ENCODE peak calls at places on chromosomes 3 and 15, in six cellular contexts. One of them, this sample, is unnamed.

GRCh38 chr15:74312445-74313007 is 54.9 kb downstream of the CYP11A1 start:
- DNase-seq in H1: no peak
- DNase-seq in effector memory CD4-positive, alpha-beta T cell: no peak
- DNase-seq in pancreas: no peak
- DNase-seq in endothelial cell of umbilical vein: no peak
- DNase-seq in uterus: no peak
- DNase-seq in this sample: no peak

GRCh38 chr3:143629726-143630125 is 218.5 kb downstream of the SLC9A9 start:
- DNase-seq in pancreas: no peak
- DNase-seq in uterus: no peak
- DNase-seq in effector memory CD4-positive, alpha-beta T cell: no peak
- DNase-seq in endothelial cell of umbilical vein: no peak
- DNase-seq in H1: no peak
- DNase-seq in this sample: no peak

GRCh38 chr3:18649666-18650363 is 224.7 kb upstream of the SATB1 start:
- DNase-seq in uterus: no peak
- DNase-seq in endothelial cell of umbilical vein: no peak
- DNase-seq in effector memory CD4-positive, alpha-beta T cell: no peak
- DNase-seq in H1: no peak
- DNase-seq in pancreas: no peak
- DNase-seq in this sample: no peak

GRCh38 chr3:99943931-99944761 is 126.5 kb downstream of the CMSS1 start:
- DNase-seq in effector memory CD4-positive, alpha-beta T cell: no peak
- DNase-seq in endothelial cell of umbilical vein: no peak
- DNase-seq in uterus: peak; percentile 34
- DNase-seq in H1: no peak
- DNase-seq in pancreas: no peak
- DNase-seq in this sample: peak; percentile 57

GRCh38 chr3:24242012-24242698 is 252.5 kb downstream of the THRB start:
- DNase-seq in effector memory CD4-positive, alpha-beta T cell: no peak
- DNase-seq in uterus: no peak
- DNase-seq in endothelial cell of umbilical vein: peak; percentile 97
- DNase-seq in pancreas: no peak
- DNase-seq in H1: no peak
- DNase-seq in this sample: peak; percentile 77

GRCh38 chr3:184236636-184237035 is 7.3 kb downstream of the VWA5B2 start:
- DNase-seq in effector memory CD4-positive, alpha-beta T cell: no peak
- DNase-seq in H1: no peak
- DNase-seq in pancreas: no peak
- DNase-seq in endothelial cell of umbilical vein: no peak
- DNase-seq in uterus: no peak
- DNase-seq in this sample: no peak

GRCh38 chr15:51842852-51843737 is 13.6 kb downstream of the TMOD3 start:
- DNase-seq in effector memory CD4-positive, alpha-beta T cell: no peak
- DNase-seq in H1: no peak
- DNase-seq in endothelial cell of umbilical vein: peak; percentile 37
- DNase-seq in pancreas: no peak
- DNase-seq in uterus: no peak
- DNase-seq in this sample: peak; percentile 54

GRCh38 chr3:118485693-118486092 is 549.0 kb downstream of the IGSF11 start:
- DNase-seq in pancreas: no peak
- DNase-seq in H1: no peak
- DNase-seq in uterus: no peak
- DNase-seq in effector memory CD4-positive, alpha-beta T cell: no peak
- DNase-seq in endothelial cell of umbilical vein: no peak
- DNase-seq in this sample: no peak

GRCh38 chr15:74955017-74955416 is 1.6 kb downstream of the RPP25 start:
- DNase-seq in effector memory CD4-positive, alpha-beta T cell: no peak
- DNase-seq in pancreas: no peak
- DNase-seq in uterus: no peak
- DNase-seq in endothelial cell of umbilical vein: no peak
- DNase-seq in H1: no peak
- DNase-seq in this sample: no peak

GRCh38 chr15:40242216-40242599 is 3.3 kb downstream of the PAK6 start:
- DNase-seq in endothelial cell of umbilical vein: no peak
- DNase-seq in uterus: no peak
- DNase-seq in pancreas: no peak
- DNase-seq in H1: no peak
- DNase-seq in effector memory CD4-positive, alpha-beta T cell: no peak
- DNase-seq in this sample: no peak

GRCh38 chr3:125098929-125099328 is 43.1 kb upstream of the HEG1 start:
- DNase-seq in H1: no peak
- DNase-seq in effector memory CD4-positive, alpha-beta T cell: no peak
- DNase-seq in pancreas: no peak
- DNase-seq in endothelial cell of umbilical vein: no peak
- DNase-seq in uterus: no peak
- DNase-seq in this sample: peak; percentile 51

GRCh38 chr3:57977755-57978715 is 30.2 kb upstream of the FLNB start:
- DNase-seq in pancreas: no peak
- DNase-seq in H1: no peak
- DNase-seq in effector memory CD4-positive, alpha-beta T cell: no peak
- DNase-seq in uterus: no peak
- DNase-seq in endothelial cell of umbilical vein: no peak
- DNase-seq in this sample: no peak

GRCh38 chr3:160448845-160449659 is 534 bp downstream of the TRIM59 start:
- DNase-seq in H1: no peak
- DNase-seq in effector memory CD4-positive, alpha-beta T cell: no peak
- DNase-seq in endothelial cell of umbilical vein: no peak
- DNase-seq in pancreas: peak; percentile 72
- DNase-seq in uterus: no peak
- DNase-seq in this sample: no peak

GRCh38 chr3:179546814-179547241 is 15.9 kb upstream of the ACTL6A start:
- DNase-seq in pancreas: peak; percentile 65
- DNase-seq in H1: no peak
- DNase-seq in uterus: no peak
- DNase-seq in effector memory CD4-positive, alpha-beta T cell: no peak
- DNase-seq in endothelial cell of umbilical vein: no peak
- DNase-seq in this sample: no peak

GRCh38 chr15:83747050-83747717 is 93.3 kb downstream of the ADAMTSL3 start:
- DNase-seq in endothelial cell of umbilical vein: no peak
- DNase-seq in effector memory CD4-positive, alpha-beta T cell: no peak
- DNase-seq in pancreas: no peak
- DNase-seq in uterus: peak; percentile 68
- DNase-seq in H1: no peak
- DNase-seq in this sample: no peak

GRCh38 chr15:27214032-27214431 is 243.1 kb downstream of the GABRG3 start:
- DNase-seq in effector memory CD4-positive, alpha-beta T cell: no peak
- DNase-seq in endothelial cell of umbilical vein: no peak
- DNase-seq in H1: no peak
- DNase-seq in pancreas: no peak
- DNase-seq in uterus: no peak
- DNase-seq in this sample: no peak

GRCh38 chr3:15797600-15798303 is at the start of gene ANKRD28:
- DNase-seq in effector memory CD4-positive, alpha-beta T cell: no peak
- DNase-seq in H1: no peak
- DNase-seq in uterus: no peak
- DNase-seq in pancreas: no peak
- DNase-seq in endothelial cell of umbilical vein: peak; percentile 95
- DNase-seq in this sample: peak; percentile 55

GRCh38 chr3:67981077-67981476 is 326.7 kb upstream of the SUCLG2 start:
- DNase-seq in H1: no peak
- DNase-seq in effector memory CD4-positive, alpha-beta T cell: no peak
- DNase-seq in uterus: no peak
- DNase-seq in endothelial cell of umbilical vein: no peak
- DNase-seq in pancreas: no peak
- DNase-seq in this sample: no peak

GRCh38 chr3:182869059-182869458 is 75.8 kb downstream of the ATP11B start:
- DNase-seq in pancreas: no peak
- DNase-seq in effector memory CD4-positive, alpha-beta T cell: no peak
- DNase-seq in endothelial cell of umbilical vein: no peak
- DNase-seq in H1: no peak
- DNase-seq in uterus: no peak
- DNase-seq in this sample: no peak
- H3K36me3 ChIP-seq in pancreas: peaks cover 18% of the 10 kb centered on the region
- H3K36me3 ChIP-seq in effector memory CD4-positive, alpha-beta T cell: peaks cover 70% of the 10 kb centered on the region
- H3K36me3 ChIP-seq in endothelial cell of umbilical vein: peaks cover 2% of the 10 kb centered on the region
- H3K36me3 ChIP-seq in H1: no peaks in the 10 kb centered on the region
- H3K36me3 ChIP-seq in uterus: no peaks in the 10 kb centered on the region
- H3K36me3 ChIP-seq in this sample: peaks cover 19% of the 10 kb centered on the region

DNA sequence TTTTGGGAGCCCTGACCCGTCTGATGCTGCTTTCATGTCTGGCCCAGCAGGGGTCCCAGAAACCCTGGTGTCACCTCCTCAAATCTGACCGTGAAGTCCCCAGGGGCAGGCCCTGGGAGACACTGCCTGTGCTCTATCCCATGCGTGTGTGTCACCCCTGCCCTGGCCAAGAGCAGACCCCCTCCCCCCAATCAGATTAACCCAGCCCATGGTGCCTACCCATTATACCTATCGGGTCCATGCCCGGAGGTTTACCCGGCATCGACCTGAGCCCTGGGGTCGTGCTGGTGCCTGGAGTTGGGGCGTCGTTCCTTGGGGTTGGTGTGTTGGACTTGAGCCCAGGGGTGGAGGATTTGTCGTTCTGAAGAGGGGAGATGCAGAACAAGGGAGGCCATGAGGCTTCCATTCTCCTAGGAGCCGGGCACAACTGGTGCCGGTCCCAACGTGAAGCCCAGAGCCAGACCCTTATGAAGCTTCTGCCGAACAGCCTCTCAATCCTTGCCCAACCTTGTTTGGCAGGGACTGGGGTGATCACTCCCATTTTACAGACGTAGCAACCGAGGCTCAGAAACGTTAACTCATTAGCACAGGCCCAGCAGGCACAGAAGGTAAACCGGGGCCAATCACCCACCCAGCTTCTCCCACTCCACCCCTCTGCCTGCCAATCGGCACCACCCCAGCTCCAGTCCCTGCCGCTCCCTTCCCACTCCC is 39.6 kb downstream of the TLE3 start:
- DNase-seq in H1: no peak
- DNase-seq in endothelial cell of umbilical vein: no peak
- DNase-seq in uterus: no peak
- DNase-seq in pancreas: peak; percentile 51
- DNase-seq in effector memory CD4-positive, alpha-beta T cell: no peak
- DNase-seq in this sample: no peak
- H3K36me3 ChIP-seq in H1: peaks cover 24% of the 10 kb centered on the region
- H3K36me3 ChIP-seq in endothelial cell of umbilical vein: peaks cover 80% of the 10 kb centered on the region
- H3K36me3 ChIP-seq in uterus: no peaks in the 10 kb centered on the region
- H3K36me3 ChIP-seq in pancreas: peaks cover 72% of the 10 kb centered on the region
- H3K36me3 ChIP-seq in effector memory CD4-positive, alpha-beta T cell: peaks cover 97% of the 10 kb centered on the region
- H3K36me3 ChIP-seq in this sample: peaks cover 97% of the 10 kb centered on the region

GRCh38 chr15:79878078-79878705 is 18.6 kb downstream of the MTHFS start:
- DNase-seq in pancreas: no peak
- DNase-seq in uterus: no peak
- DNase-seq in H1: no peak
- DNase-seq in effector memory CD4-positive, alpha-beta T cell: no peak
- DNase-seq in endothelial cell of umbilical vein: no peak
- DNase-seq in this sample: no peak
- H3K36me3 ChIP-seq in pancreas: peaks cover 18% of the 10 kb centered on the region
- H3K36me3 ChIP-seq in uterus: peaks cover 3% of the 10 kb centered on the region
- H3K36me3 ChIP-seq in H1: peaks cover 2% of the 10 kb centered on the region
- H3K36me3 ChIP-seq in effector memory CD4-positive, alpha-beta T cell: peaks cover 54% of the 10 kb centered on the region
- H3K36me3 ChIP-seq in endothelial cell of umbilical vein: no peaks in the 10 kb centered on the region
- H3K36me3 ChIP-seq in this sample: peaks cover 51% of the 10 kb centered on the region

DNA sequence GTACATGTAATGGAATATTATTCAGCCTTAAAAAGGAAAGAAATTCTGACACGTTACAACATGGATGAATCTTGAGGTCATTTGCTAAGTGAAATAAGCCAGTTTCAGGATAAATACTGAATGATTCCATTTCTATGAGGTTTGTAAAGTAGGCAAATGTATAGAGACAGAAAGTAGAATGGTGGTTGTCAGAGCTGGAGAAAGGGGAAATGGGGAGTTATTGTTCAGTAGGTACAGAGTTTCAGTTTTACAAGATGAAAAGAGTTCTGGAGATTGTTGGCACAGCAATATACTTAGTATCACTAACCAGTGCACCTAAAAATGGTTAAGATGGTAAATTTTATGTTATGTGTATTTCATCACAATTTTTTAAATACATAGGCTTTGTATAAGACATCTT is 60.6 kb downstream of the USP8 start:
- DNase-seq in H1: no peak
- DNase-seq in pancreas: no peak
- DNase-seq in uterus: no peak
- DNase-seq in endothelial cell of umbilical vein: no peak
- DNase-seq in effector memory CD4-positive, alpha-beta T cell: no peak
- DNase-seq in this sample: no peak
- H3K36me3 ChIP-seq in H1: no peaks in the 10 kb centered on the region
- H3K36me3 ChIP-seq in pancreas: peaks cover 16% of the 10 kb centered on the region
- H3K36me3 ChIP-seq in uterus: no peaks in the 10 kb centered on the region
- H3K36me3 ChIP-seq in endothelial cell of umbilical vein: no peaks in the 10 kb centered on the region
- H3K36me3 ChIP-seq in effector memory CD4-positive, alpha-beta T cell: peaks cover 45% of the 10 kb centered on the region
- H3K36me3 ChIP-seq in this sample: peaks cover 69% of the 10 kb centered on the region

GRCh38 chr3:9673752-9674151 is 24.4 kb downstream of the MTMR14 start:
- DNase-seq in H1: no peak
- DNase-seq in uterus: no peak
- DNase-seq in endothelial cell of umbilical vein: no peak
- DNase-seq in effector memory CD4-positive, alpha-beta T cell: no peak
- DNase-seq in pancreas: no peak
- DNase-seq in this sample: no peak

GRCh38 chr3:9673082-9673481 is 23.8 kb downstream of the MTMR14 start:
- DNase-seq in uterus: no peak
- DNase-seq in effector memory CD4-positive, alpha-beta T cell: no peak
- DNase-seq in endothelial cell of umbilical vein: no peak
- DNase-seq in H1: no peak
- DNase-seq in pancreas: no peak
- DNase-seq in this sample: no peak

GRCh38 chr3:9666704-9667445 is 17.6 kb downstream of the MTMR14 start:
- DNase-seq in H1: no peak
- DNase-seq in effector memory CD4-positive, alpha-beta T cell: no peak
- DNase-seq in endothelial cell of umbilical vein: no peak
- DNase-seq in pancreas: no peak
- DNase-seq in uterus: no peak
- DNase-seq in this sample: no peak

GRCh38 chr3:9669277-9669676 is 20.0 kb downstream of the MTMR14 start:
- DNase-seq in pancreas: no peak
- DNase-seq in uterus: no peak
- DNase-seq in effector memory CD4-positive, alpha-beta T cell: no peak
- DNase-seq in H1: no peak
- DNase-seq in endothelial cell of umbilical vein: no peak
- DNase-seq in this sample: no peak

DNA sequence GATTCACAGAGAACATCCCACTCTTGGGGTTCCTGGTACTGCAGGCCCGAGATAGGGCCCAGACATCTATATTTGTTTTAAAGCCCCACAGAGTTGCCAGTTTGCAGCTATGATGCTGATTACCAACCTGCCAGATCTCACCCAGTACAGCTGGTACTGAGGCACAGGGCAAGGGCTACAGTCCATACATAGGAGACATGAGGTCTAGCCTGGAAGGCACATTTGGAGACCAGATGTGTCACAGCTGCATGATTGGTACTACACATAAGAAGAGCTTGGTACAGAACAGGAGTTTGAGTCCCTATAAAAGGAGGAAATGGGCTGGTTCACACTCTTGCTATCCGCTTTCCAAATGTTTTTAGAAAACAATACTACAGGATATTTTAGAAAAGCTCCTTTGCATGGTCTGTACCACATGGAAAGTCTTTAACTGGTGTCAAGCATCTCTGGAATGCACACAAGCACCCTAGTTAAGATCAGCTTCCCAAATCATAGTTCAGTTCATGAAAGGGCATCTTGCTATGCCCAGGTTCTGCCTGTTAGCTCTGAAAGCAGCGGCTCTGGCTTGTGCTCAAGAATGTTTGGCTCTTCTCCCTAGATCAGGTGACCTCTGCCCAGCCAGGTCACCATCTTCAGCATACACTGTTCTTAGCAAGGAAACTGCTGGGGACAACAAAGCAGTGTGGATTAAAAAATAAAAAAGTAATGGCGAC is 20.6 kb downstream of the MTMR14 start:
- DNase-seq in uterus: no peak
- DNase-seq in endothelial cell of umbilical vein: peak; percentile 84
- DNase-seq in pancreas: no peak
- DNase-seq in effector memory CD4-positive, alpha-beta T cell: no peak
- DNase-seq in H1: no peak
- DNase-seq in this sample: no peak
- H3K36me3 ChIP-seq in uterus: no peaks in the 10 kb centered on the region
- H3K36me3 ChIP-seq in endothelial cell of umbilical vein: peaks cover 30% of the 10 kb centered on the region
- H3K36me3 ChIP-seq in pancreas: peaks cover 50% of the 10 kb centered on the region
- H3K36me3 ChIP-seq in effector memory CD4-positive, alpha-beta T cell: peaks cover 92% of the 10 kb centered on the region
- H3K36me3 ChIP-seq in H1: peaks cover 15% of the 10 kb centered on the region
- H3K36me3 ChIP-seq in this sample: peaks cover 42% of the 10 kb centered on the region

GRCh38 chr3:190677001-190677400 is 163.1 kb downstream of the IL1RAP start:
- DNase-seq in endothelial cell of umbilical vein: no peak
- DNase-seq in uterus: no peak
- DNase-seq in H1: no peak
- DNase-seq in pancreas: no peak
- DNase-seq in effector memory CD4-positive, alpha-beta T cell: no peak
- DNase-seq in this sample: no peak
- H3K36me3 ChIP-seq in endothelial cell of umbilical vein: no peaks in the 10 kb centered on the region
- H3K36me3 ChIP-seq in uterus: no peaks in the 10 kb centered on the region
- H3K36me3 ChIP-seq in H1: no peaks in the 10 kb centered on the region
- H3K36me3 ChIP-seq in pancreas: no peaks in the 10 kb centered on the region
- H3K36me3 ChIP-seq in effector memory CD4-positive, alpha-beta T cell: no peaks in the 10 kb centered on the region
- H3K36me3 ChIP-seq in this sample: no peaks in the 10 kb centered on the region